ENCODE peak calls at places on chromosome 11, in five cellular contexts. M is breast epithelium, G is Panc1, V is bronchial epithelial cell, W is H9. D is an unnamed sample.
A peak's percentile ranks its signal among the peaks of the same experiment; 100 is the strongest.

GRCh38 chr11:844693-845644 is 2.3 kb downstream of the TSPAN4 start:
- DNase-seq in M (peak; percentile 89), G (no peak), V (no peak), W (peak; percentile 94), D (peak; percentile 98)

GRCh38 chr11:79708319-79708928 is 267.6 kb upstream of the TENM4 start:
- DNase-seq in M (no peak), G (peak; percentile 35), V (peak; percentile 60), W (peak; percentile 53), D (no peak)

GRCh38 chr11:60810583-60810982 is 25.4 kb downstream of the MS4A10 start:
- DNase-seq in M (no peak), G (no peak), V (no peak), W (no peak), D (no peak)

GRCh38 chr11:86990520-86990919 is 35.3 kb upstream of the FZD4 start:
- DNase-seq in M (no peak), G (no peak), V (peak; percentile 86), W (no peak), D (no peak)

GRCh38 chr11:19785265-19785664 is 72.6 kb downstream of the NAV2 start:
- DNase-seq in M (no peak), G (no peak), V (no peak), W (no peak), D (no peak)

GRCh38 chr11:64751580-64751979 is 7.6 kb upstream of the RASGRP2 start:
- DNase-seq in M (no peak), G (no peak), V (no peak), W (no peak), D (no peak)

GRCh38 chr11:31810779-31811647 is at the start of gene PAX6:
- DNase-seq in M (no peak), G (no peak), V (peak; percentile 22), W (peak; percentile 88), D (no peak)

GRCh38 chr11:126194121-126194543 is 17.3 kb downstream of the RPUSD4 start:
- DNase-seq in M (peak; percentile 27), G (no peak), V (peak; percentile 45), W (no peak), D (no peak)

GRCh38 chr11:119751281-119752060 is 22.5 kb upstream of the NECTIN1 start:
- DNase-seq in M (no peak), G (no peak), V (peak; percentile 35), W (no peak), D (no peak)

GRCh38 chr11:72975778-72976520 is 161.7 kb downstream of the ATG16L2 start:
- DNase-seq in M (no peak), G (no peak), V (peak; percentile 87), W (no peak), D (no peak)

GRCh38 chr11:122910775-122911174 is 28.2 kb downstream of the JHY start:
- DNase-seq in M (no peak), G (peak; percentile 8), V (peak; percentile 47), W (no peak), D (no peak)

GRCh38 chr11:95092549-95093324 is 3.1 kb downstream of the ENDOD1 start:
- DNase-seq in M (no peak), G (peak; percentile 61), V (peak; percentile 61), W (no peak), D (no peak)

GRCh38 chr11:124535552-124536232 is 7.8 kb downstream of the OR8B12 start:
- DNase-seq in M (no peak), G (no peak), V (peak; percentile 23), W (no peak), D (no peak)

GRCh38 chr11:84963240-84963639 is 663.9 kb downstream of the DLG2 start:
- DNase-seq in M (no peak), G (no peak), V (no peak), W (no peak), D (no peak)

GRCh38 chr11:65442952-65443351 is 20.4 kb downstream of the NEAT1 start:
- DNase-seq in M (no peak), G (no peak), V (peak; percentile 23), W (no peak), D (peak; percentile 37)

GRCh38 chr11:110522456-110522855 is 92.7 kb downstream of the FDX1 start:
- DNase-seq in M (no peak), G (no peak), V (peak; percentile 73), W (no peak), D (no peak)

GRCh38 chr11:65645710-65646109 is 7.8 kb downstream of the SIPA1 start:
- DNase-seq in M (no peak), G (no peak), V (no peak), W (no peak), D (no peak)

GRCh38 chr11:8031248-8032115 is 44.3 kb downstream of the EIF3F start:
- DNase-seq in M (peak; percentile 5), G (no peak), V (no peak), W (no peak), D (peak; percentile 75)

GRCh38 chr11:68215524-68216170 is 2.6 kb upstream of the KMT5B start:
- DNase-seq in M (no peak), G (no peak), V (no peak), W (no peak), D (no peak)

DNA sequence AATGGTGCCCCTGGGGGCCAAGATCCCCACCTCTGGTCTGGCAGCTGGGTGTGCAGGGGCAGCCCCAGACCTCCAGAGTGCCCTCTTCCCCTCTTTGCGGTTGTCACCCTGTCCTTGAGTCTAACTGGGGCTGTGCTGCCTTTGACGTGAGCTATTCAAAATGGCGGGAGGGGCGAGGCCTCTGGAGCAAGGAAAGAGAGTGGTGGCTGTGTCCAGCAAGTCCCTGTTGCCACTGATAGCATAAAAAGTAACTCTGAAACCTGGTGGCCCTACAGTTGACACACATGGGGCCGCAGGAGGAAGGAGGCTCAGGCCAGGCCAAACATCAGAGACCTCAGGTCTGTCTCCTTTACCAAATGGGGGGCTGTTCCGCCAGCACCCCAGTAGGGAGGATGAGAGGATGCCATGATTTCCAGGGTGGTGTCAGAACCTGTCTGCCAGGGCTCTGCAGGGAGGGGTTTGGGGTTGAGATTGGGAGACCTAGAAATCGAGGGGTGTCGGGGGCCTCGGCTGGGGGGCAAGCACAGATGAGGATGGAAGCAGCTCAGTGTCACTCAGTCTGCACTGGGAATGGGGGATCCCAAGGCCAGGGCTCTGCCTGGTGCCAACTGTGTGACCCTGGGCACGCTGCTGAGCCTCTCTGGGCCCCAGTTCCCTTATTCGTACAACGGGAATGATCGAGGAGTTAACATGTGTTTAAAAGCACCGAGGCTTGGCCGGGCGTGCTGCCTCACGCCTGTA is 49.2 kb upstream of the KCNQ1OT1 start:
- DNase-seq in M (no peak), G (no peak), V (no peak), W (no peak), D (no peak)
- TF ChIP-seq CTCF in M (no peak), G (no peak), V (no peak), W (no peak), D (no peak)

GRCh38 chr11:2173150-2173693 is 1.6 kb upstream of the TH start:
- DNase-seq in M (no peak), G (no peak), V (no peak), W (peak; percentile 62), D (no peak)
- TF ChIP-seq CTCF in M (no peak), G (peak; percentile 93), V (peak; percentile 47), W (peak; percentile 68), D (no peak)

GRCh38 chr11:63749624-63750023 is 19.0 kb downstream of the ZFTA start:
- DNase-seq in M (no peak), G (no peak), V (no peak), W (no peak), D (no peak)

GRCh38 chr11:63747006-63747405 is 21.6 kb downstream of the ZFTA start:
- DNase-seq in M (no peak), G (no peak), V (peak; percentile 70), W (no peak), D (no peak)

DNA sequence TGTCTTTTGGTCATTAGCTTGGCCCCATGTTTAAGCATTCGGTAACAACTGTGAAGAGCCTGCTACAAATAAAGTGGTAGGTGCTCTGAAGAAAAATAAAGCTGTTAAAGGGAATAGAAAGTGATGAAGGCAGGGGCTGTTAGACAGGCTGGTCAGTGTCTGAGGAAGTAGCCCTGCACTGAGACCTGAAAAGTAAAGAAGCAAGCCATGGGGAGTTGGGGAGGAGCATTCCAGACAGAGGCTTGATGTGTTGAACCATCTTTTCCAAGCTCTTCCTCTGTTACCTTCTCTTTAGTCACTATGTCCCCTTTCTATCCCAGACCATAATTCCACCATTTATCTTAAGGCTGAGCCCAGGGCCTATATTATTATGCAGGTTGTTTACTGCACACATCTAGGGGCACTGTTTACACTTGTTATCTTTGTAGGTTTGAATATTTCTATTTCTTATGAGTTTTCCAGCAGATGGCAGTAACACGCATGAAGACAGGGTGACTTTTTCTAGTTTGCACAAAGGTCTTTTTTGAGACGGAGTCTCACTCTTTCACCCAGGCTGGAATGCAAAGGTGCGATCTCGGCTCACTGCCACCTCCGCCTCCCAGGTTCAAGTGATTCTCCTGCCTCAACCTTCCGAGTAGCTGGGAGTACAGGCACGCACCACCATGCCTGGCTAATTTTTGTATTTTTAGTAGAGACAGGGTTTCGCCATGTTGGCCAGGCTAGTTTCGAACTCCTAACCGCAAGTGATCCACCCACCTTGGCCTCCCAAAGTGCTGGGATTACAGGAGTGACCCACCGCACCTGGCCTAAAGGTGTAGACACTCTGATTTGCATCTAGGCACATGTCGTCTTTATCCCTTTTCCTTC is 23.0 kb downstream of the ZFTA start:
- DNase-seq in M (no peak), G (no peak), V (peak; percentile 33), W (no peak), D (no peak)
- TF ChIP-seq CTCF in M (no peak), G (peak; percentile 53), V (peak; percentile 24), W (peak; percentile 36), D (no peak)

DNA sequence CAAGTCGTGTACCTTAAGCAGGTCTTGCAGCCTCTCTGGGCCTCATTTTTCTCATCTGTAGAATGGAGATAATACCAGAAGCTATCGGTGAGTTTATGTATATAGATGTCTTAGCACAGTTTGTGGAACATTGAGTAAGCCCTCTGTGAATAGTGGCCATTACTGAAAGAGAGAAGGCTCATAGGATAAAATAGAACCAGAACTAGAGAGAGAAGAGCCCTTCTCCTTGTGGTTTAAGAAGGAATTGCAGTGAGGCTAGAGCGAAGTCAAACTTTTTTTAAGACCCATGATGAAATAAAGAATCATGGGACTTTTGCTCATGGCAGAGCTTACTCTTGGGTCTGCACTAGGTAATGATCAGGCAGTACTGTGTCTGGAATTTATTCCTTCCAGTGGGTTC is 137.1 kb downstream of the TRIM44 start:
- DNase-seq in M (no peak), G (no peak), V (no peak), W (no peak), D (no peak)
- TF ChIP-seq CTCF in M (no peak), G (peak; percentile 16), V (peak; percentile 11), W (peak; percentile 60), D (no peak)

DNA sequence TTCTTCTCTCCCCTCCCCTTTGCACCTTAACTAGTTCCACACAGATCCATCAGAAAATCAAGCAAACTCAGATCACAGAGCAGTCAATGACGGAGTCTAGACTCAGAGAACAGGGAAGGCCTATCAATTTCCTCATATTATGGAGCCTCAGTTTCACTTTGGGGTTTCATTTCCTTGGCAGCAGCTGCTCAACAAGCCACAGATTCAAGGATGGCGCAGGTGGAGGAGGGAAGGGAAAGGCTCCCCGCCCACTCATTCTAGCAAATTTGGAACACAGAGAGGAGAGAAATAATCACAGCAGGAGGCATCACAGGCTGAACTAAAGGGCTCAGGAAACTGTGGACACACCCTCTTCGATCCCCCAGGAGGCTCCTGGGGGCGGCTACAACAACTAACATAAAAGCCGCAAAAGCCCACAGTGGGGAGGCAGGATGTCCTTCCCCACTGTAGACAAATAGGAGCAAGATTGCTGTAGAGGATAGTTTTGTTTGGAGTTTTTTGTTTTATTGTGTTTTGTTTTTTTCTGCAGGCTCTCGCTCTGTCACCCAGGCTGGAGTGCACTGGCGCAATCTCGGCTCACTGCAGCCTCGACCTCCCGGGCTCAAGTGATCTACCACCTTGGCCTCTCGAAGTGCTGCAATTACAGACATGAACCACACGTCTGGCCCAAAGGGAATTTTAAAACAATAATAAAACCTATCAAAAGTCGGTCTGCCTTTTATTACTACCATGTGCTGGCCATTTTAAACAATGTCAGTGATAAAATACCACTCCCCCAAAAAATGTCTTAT is 3.4 kb downstream of the PLAAT3 start:
- DNase-seq in M (no peak), G (no peak), V (no peak), W (peak; percentile 81), D (no peak)
- TF ChIP-seq CTCF in M (peak; percentile 17), G (no peak), V (no peak), W (peak; percentile 37), D (no peak)

D was measured in esophagus muscularis mucosa.